ENCODE peak calls at places on chromosomes 11 and 22, in nine cellular contexts. Q, I, J, H, Z, C, V, T and N are unnamed samples.

GRCh38 chr11:60724420-60724819 is at the start of gene MS4A18:
- DNase-seq in C (no peak), I (no peak), Q (no peak), J (no peak), Z (no peak), V (no peak), T (no peak), H (no peak), N (no peak)

GRCh38 chr11:66880484-66881211 is 23.8 kb downstream of the LRFN4 start:
- DNase-seq in C (no peak), I (no peak), Z (no peak), H (peak; percentile 61), T (no peak), J (peak; percentile 60), V (no peak), Q (peak; percentile 20), N (no peak)

GRCh38 chr22:29215012-29215860 is 9.5 kb downstream of the EMID1 start:
- DNase-seq in V (no peak), I (no peak), J (no peak), T (no peak), H (no peak), C (no peak), Z (no peak), Q (no peak), N (no peak)

GRCh38 chr11:88367310-88367709 is 29.8 kb upstream of the CTSC start:
- DNase-seq in C (no peak), T (no peak), Q (no peak), H (no peak), J (no peak), Z (no peak), V (no peak), I (no peak), N (no peak)

GRCh38 chr11:33044281-33044680 is 4.9 kb downstream of the TCP11L1 start:
- DNase-seq in Z (no peak), H (peak; percentile 81), T (no peak), J (no peak), I (no peak), V (no peak), Q (peak; percentile 98), C (no peak), N (peak; percentile 22)

GRCh38 chr11:41256060-41256459 is 203.4 kb downstream of the LRRC4C start:
- DNase-seq in C (no peak), Z (no peak), H (no peak), Q (no peak), V (no peak), J (no peak), I (no peak), T (no peak), N (no peak)

GRCh38 chr11:27699242-27699925 is 871 bp downstream of the BDNF start:
- DNase-seq in V (peak; percentile 61), J (no peak), Q (peak; percentile 72), C (no peak), I (peak; percentile 63), Z (no peak), T (no peak), H (peak; percentile 51), N (no peak)

GRCh38 chr11:15519911-15520310 is 405.2 kb downstream of the INSC start:
- DNase-seq in T (no peak), V (no peak), Z (no peak), J (no peak), H (no peak), I (no peak), C (no peak), Q (no peak), N (no peak)

GRCh38 chr22:40485813-40486610 is 115.6 kb downstream of the SGSM3 start:
- DNase-seq in T (no peak), I (peak; percentile 56), H (peak; percentile 57), Q (peak; percentile 83), Z (no peak), V (peak; percentile 34), C (no peak), J (no peak), N (peak; percentile 64)

GRCh38 chr11:8649361-8649760 is 33.1 kb downstream of the TRIM66 start:
- DNase-seq in J (no peak), T (no peak), I (peak; percentile 34), Q (peak; percentile 67), C (no peak), V (peak; percentile 43), H (peak; percentile 16), Z (no peak), N (no peak)

GRCh38 chr11:13183094-13183825 is 94.3 kb upstream of the BMAL1 start:
- DNase-seq in V (peak; percentile 79), H (peak; percentile 69), I (peak; percentile 79), Q (peak; percentile 83), C (peak; percentile 35), J (no peak), Z (no peak), T (no peak), N (peak; percentile 59)

GRCh38 chr11:35126000-35126878 is 12.7 kb upstream of the CD44 start:
- DNase-seq in I (no peak), H (no peak), J (no peak), V (no peak), Q (no peak), T (peak; percentile 46), Z (no peak), C (no peak), N (no peak)

GRCh38 chr11:35549787-35550186 is 24.4 kb upstream of the PAMR1 start:
- DNase-seq in J (no peak), C (peak; percentile 93), V (peak; percentile 85), H (peak; percentile 61), I (peak; percentile 96), Z (no peak), Q (peak; percentile 99), T (no peak), N (peak; percentile 96)

GRCh38 chr11:101825551-101825950 is 89.3 kb upstream of the CEP126 start:
- DNase-seq in V (no peak), Q (no peak), J (no peak), Z (no peak), T (no peak), I (no peak), C (no peak), H (no peak), N (no peak)

GRCh38 chr11:125123947-125124633 is 12.7 kb upstream of the TMEM218 start:
- DNase-seq in C (no peak), Q (peak; percentile 63), H (peak; percentile 56), T (peak; percentile 8), V (peak; percentile 66), I (peak; percentile 80), J (no peak), Z (no peak), N (peak; percentile 9)

GRCh38 chr22:43399980-43400358 is 11.8 kb upstream of the MPPED1 start:
- DNase-seq in J (no peak), I (no peak), C (no peak), H (no peak), T (no peak), Z (no peak), Q (no peak), V (no peak), N (no peak)

GRCh38 chr22:26428515-26429457 is at the start of gene ASPHD2:
- DNase-seq in T (peak; percentile 70), I (peak; percentile 53), Z (peak; percentile 60), H (peak; percentile 48), V (peak; percentile 73), C (no peak), J (peak; percentile 43), Q (peak; percentile 66), N (peak; percentile 24)

GRCh38 chr22:45420539-45420938 is 7.0 kb downstream of the RIBC2 start:
- DNase-seq in T (no peak), Z (no peak), H (no peak), C (no peak), I (no peak), J (no peak), Q (no peak), V (no peak), N (no peak)

GRCh38 chr22:46457502-46458488 is 79.6 kb downstream of the CELSR1 start:
- DNase-seq in J (no peak), Q (peak; percentile 87), V (peak; percentile 49), T (no peak), H (peak; percentile 38), I (peak; percentile 45), C (no peak), Z (no peak), N (no peak)

GRCh38 chr11:47997063-47998053 is 17.0 kb downstream of the PTPRJ start:
- DNase-seq in Z (no peak), I (no peak), Q (no peak), C (no peak), T (no peak), H (no peak), J (no peak), V (no peak), N (no peak)

GRCh38 chr11:13260196-13260962 is 17.2 kb upstream of the BMAL1 start:
- DNase-seq in V (no peak), T (no peak), I (no peak), J (no peak), Q (peak; percentile 23), C (no peak), H (peak; percentile 58), Z (no peak), N (no peak)

GRCh38 chr11:65555693-65556231 is 2.4 kb downstream of the LTBP3 start:
- DNase-seq in J (peak; percentile 15), Z (no peak), I (peak; percentile 79), V (peak; percentile 81), T (no peak), C (peak; percentile 64), Q (peak; percentile 90), H (peak; percentile 87), N (no peak)

GRCh38 chr22:28102413-28102812 is 183.4 kb upstream of the PITPNB start:
- DNase-seq in I (no peak), J (no peak), Q (no peak), T (no peak), C (no peak), V (no peak), H (no peak), Z (no peak), N (no peak)

GRCh38 chr11:124693142-124693541 is 19.4 kb downstream of the SPA17 start:
- DNase-seq in J (no peak), I (no peak), V (no peak), C (no peak), Q (no peak), Z (no peak), T (no peak), H (no peak), N (no peak)

GRCh38 chr11:38530226-38530625 is 1932.2 kb upstream of the RAG2 start:
- DNase-seq in V (no peak), J (no peak), T (no peak), Q (peak; percentile 46), C (no peak), H (no peak), I (no peak), Z (no peak), N (no peak)

GRCh38 chr22:16949561-16949960 is 58.5 kb downstream of the GAB4 start:
- DNase-seq in V (no peak), Z (no peak), Q (no peak), T (no peak), J (no peak), H (no peak), I (no peak), C (no peak), N (no peak)

GRCh38 chr11:44133335-44133946 is 38.0 kb downstream of the EXT2 start:
- DNase-seq in I (peak; percentile 51), Z (no peak), C (no peak), V (peak; percentile 73), H (peak; percentile 49), T (no peak), J (no peak), Q (peak; percentile 33), N (peak; percentile 36)

GRCh38 chr11:66815646-66816045 is 27.6 kb upstream of the RCE1 start:
- DNase-seq in V (no peak), Z (no peak), H (peak; percentile 43), T (no peak), J (no peak), C (no peak), Q (peak; percentile 19), I (peak; percentile 17), N (no peak)

GRCh38 chr11:60950933-60951610 is 904 bp downstream of the SLC15A3 start:
- DNase-seq in H (no peak), C (no peak), J (no peak), Q (no peak), V (peak; percentile 35), I (no peak), T (no peak), Z (no peak), N (no peak)

GRCh38 chr22:36595154-36595553 is 66.2 kb upstream of the EIF3D start:
- DNase-seq in V (no peak), J (no peak), H (no peak), I (no peak), T (no peak), C (no peak), Z (no peak), Q (no peak), N (no peak)

GRCh38 chr22:20107471-20107901 is 8.4 kb upstream of the RANBP1 start:
- DNase-seq in J (no peak), H (no peak), Q (no peak), I (no peak), T (no peak), C (no peak), V (no peak), Z (no peak), N (no peak)